ENCODE peak calls at places on chromosomes 16 and 17, in five cellular contexts. One of them, this sample, is unnamed. For H3K4me1, the result is how much of the 10 kb centered on the place peaks cover.

GRCh38 chr16:24846548-24847357 is 990 bp downstream of the SLC5A11 start:
- DNase-seq in hepatocyte: peak
- DNase-seq in IMR-90: no peak
- DNase-seq in transverse colon: no peak
- DNase-seq in tibial artery: no peak
- DNase-seq in this sample: no peak

GRCh38 chr17:58285422-58285810 is 4.7 kb upstream of the MPO start:
- DNase-seq in transverse colon: no peak
- DNase-seq in tibial artery: no peak
- DNase-seq in hepatocyte: no peak
- DNase-seq in IMR-90: no peak
- DNase-seq in this sample: no peak

GRCh38 chr17:77140878-77141767 is at the start of gene SEC14L1:
- DNase-seq in transverse colon: peak
- DNase-seq in IMR-90: no peak
- DNase-seq in tibial artery: peak
- DNase-seq in hepatocyte: peak
- DNase-seq in this sample: peak

GRCh38 chr17:49708515-49709161 is 874 bp upstream of the SLC35B1 start:
- DNase-seq in hepatocyte: no peak
- DNase-seq in IMR-90: no peak
- DNase-seq in transverse colon: no peak
- DNase-seq in tibial artery: no peak
- DNase-seq in this sample: no peak

GRCh38 chr16:50298591-50299507 is 32.5 kb downstream of the ADCY7 start:
- DNase-seq in hepatocyte: no peak
- DNase-seq in transverse colon: no peak
- DNase-seq in tibial artery: peak
- DNase-seq in IMR-90: no peak
- DNase-seq in this sample: no peak

GRCh38 chr17:38571833-38572274 is 33.9 kb downstream of the SRCIN1 start:
- DNase-seq in IMR-90: no peak
- DNase-seq in transverse colon: no peak
- DNase-seq in hepatocyte: no peak
- DNase-seq in tibial artery: no peak
- DNase-seq in this sample: no peak

GRCh38 chr16:75239463-75240122 is 11.8 kb downstream of the BCAR1 start:
- DNase-seq in transverse colon: no peak
- DNase-seq in tibial artery: peak
- DNase-seq in IMR-90: no peak
- DNase-seq in hepatocyte: no peak
- DNase-seq in this sample: no peak

GRCh38 chr16:85878875-85879274 is 20.1 kb upstream of the IRF8 start:
- DNase-seq in tibial artery: no peak
- DNase-seq in IMR-90: peak
- DNase-seq in transverse colon: no peak
- DNase-seq in hepatocyte: no peak
- DNase-seq in this sample: no peak

GRCh38 chr16:14640538-14640937 is 7.8 kb downstream of the BFAR start:
- DNase-seq in hepatocyte: no peak
- DNase-seq in tibial artery: no peak
- DNase-seq in transverse colon: peak
- DNase-seq in IMR-90: no peak
- DNase-seq in this sample: no peak

GRCh38 chr17:51275381-51275780 is 15.0 kb downstream of the UTP18 start:
- DNase-seq in transverse colon: no peak
- DNase-seq in IMR-90: peak
- DNase-seq in hepatocyte: no peak
- DNase-seq in tibial artery: no peak
- DNase-seq in this sample: no peak

GRCh38 chr17:13704333-13704732 is 102.6 kb upstream of the HS3ST3A1 start:
- DNase-seq in hepatocyte: no peak
- DNase-seq in IMR-90: peak
- DNase-seq in transverse colon: no peak
- DNase-seq in tibial artery: no peak
- DNase-seq in this sample: no peak

GRCh38 chr17:39152134-39152884 is 872 bp upstream of the PLXDC1 start:
- DNase-seq in hepatocyte: peak
- DNase-seq in transverse colon: peak
- DNase-seq in tibial artery: no peak
- DNase-seq in IMR-90: no peak
- DNase-seq in this sample: peak

GRCh38 chr17:64306850-64307463 is 43.9 kb upstream of the TEX2 start:
- DNase-seq in hepatocyte: peak
- DNase-seq in IMR-90: peak
- DNase-seq in transverse colon: peak
- DNase-seq in tibial artery: peak
- DNase-seq in this sample: peak

GRCh38 chr16:10609410-10609774 is 29.0 kb upstream of the EMP2 start:
- DNase-seq in hepatocyte: no peak
- DNase-seq in IMR-90: peak
- DNase-seq in tibial artery: no peak
- DNase-seq in transverse colon: no peak
- DNase-seq in this sample: no peak

GRCh38 chr17:29570521-29570920 is 2.0 kb downstream of the TP53I13 start:
- DNase-seq in transverse colon: peak
- DNase-seq in IMR-90: no peak
- DNase-seq in hepatocyte: no peak
- DNase-seq in tibial artery: peak
- DNase-seq in this sample: no peak

GRCh38 chr17:44049294-44050080 is 17.0 kb downstream of the LSM12 start:
- DNase-seq in tibial artery: no peak
- DNase-seq in hepatocyte: no peak
- DNase-seq in transverse colon: no peak
- DNase-seq in IMR-90: no peak
- DNase-seq in this sample: no peak

GRCh38 chr17:1480747-1481465 is 11.6 kb downstream of the MYO1C start:
- DNase-seq in transverse colon: no peak
- DNase-seq in IMR-90: peak
- DNase-seq in hepatocyte: no peak
- DNase-seq in tibial artery: no peak
- DNase-seq in this sample: no peak

GRCh38 chr17:2122641-2123302 is 67.9 kb downstream of the HIC1 start:
- DNase-seq in transverse colon: peak
- DNase-seq in hepatocyte: peak
- DNase-seq in tibial artery: peak
- DNase-seq in IMR-90: peak
- DNase-seq in this sample: no peak

GRCh38 chr16:67029249-67030096 is 524 bp downstream of the CBFB start:
- DNase-seq in hepatocyte: peak
- DNase-seq in transverse colon: peak
- DNase-seq in IMR-90: peak
- DNase-seq in tibial artery: peak
- DNase-seq in this sample: peak

GRCh38 chr16:4314532-4315184 is 1.2 kb upstream of the GLIS2 start:
- DNase-seq in hepatocyte: peak
- DNase-seq in IMR-90: peak
- DNase-seq in transverse colon: no peak
- DNase-seq in tibial artery: peak
- DNase-seq in this sample: peak

GRCh38 chr17:38898812-38899348 is 26.5 kb upstream of the LASP1NB start:
- DNase-seq in transverse colon: peak
- DNase-seq in tibial artery: no peak
- DNase-seq in hepatocyte: no peak
- DNase-seq in IMR-90: no peak
- DNase-seq in this sample: peak

GRCh38 chr17:75124041-75124818 is 7.3 kb downstream of the NT5C start:
- DNase-seq in tibial artery: peak
- DNase-seq in transverse colon: peak
- DNase-seq in IMR-90: peak
- DNase-seq in hepatocyte: peak
- DNase-seq in this sample: no peak
- H3K27ac ChIP-seq in tibial artery: no peak
- H3K27ac ChIP-seq in transverse colon: peak
- H3K27ac ChIP-seq in IMR-90: no peak
- H3K27ac ChIP-seq in hepatocyte: peak
- H3K27ac ChIP-seq in this sample: peak

GRCh38 chr17:17690156-17690737 is 9.0 kb downstream of the RAI1 start:
- DNase-seq in IMR-90: no peak
- DNase-seq in transverse colon: no peak
- DNase-seq in tibial artery: no peak
- DNase-seq in hepatocyte: no peak
- DNase-seq in this sample: no peak
- H3K4me1 ChIP-seq in IMR-90: half or more
- H3K4me1 ChIP-seq in transverse colon: half or more
- H3K4me1 ChIP-seq in tibial artery: under half
- H3K4me1 ChIP-seq in hepatocyte: half or more
- H3K4me1 ChIP-seq in this sample: under half

GRCh38 chr16:54000361-54000760 is 286.2 kb downstream of the IRX3 start:
- DNase-seq in tibial artery: no peak
- DNase-seq in transverse colon: no peak
- DNase-seq in hepatocyte: no peak
- DNase-seq in IMR-90: no peak
- DNase-seq in this sample: no peak
- H3K27ac ChIP-seq in tibial artery: no peak
- H3K27ac ChIP-seq in transverse colon: no peak
- H3K27ac ChIP-seq in hepatocyte: no peak
- H3K27ac ChIP-seq in IMR-90: no peak
- H3K27ac ChIP-seq in this sample: no peak

GRCh38 chr16:17454331-17454730 is 16.4 kb downstream of the XYLT1 start:
- DNase-seq in IMR-90: no peak
- DNase-seq in tibial artery: no peak
- DNase-seq in transverse colon: no peak
- DNase-seq in hepatocyte: no peak
- DNase-seq in this sample: no peak

GRCh38 chr16:17453365-17454122 is 17.2 kb downstream of the XYLT1 start:
- DNase-seq in IMR-90: no peak
- DNase-seq in tibial artery: peak
- DNase-seq in hepatocyte: no peak
- DNase-seq in transverse colon: no peak
- DNase-seq in this sample: no peak

GRCh38 chr16:17450291-17450690 is 20.5 kb downstream of the XYLT1 start:
- DNase-seq in IMR-90: no peak
- DNase-seq in hepatocyte: no peak
- DNase-seq in tibial artery: peak
- DNase-seq in transverse colon: no peak
- DNase-seq in this sample: no peak

GRCh38 chr16:17452931-17453330 is 17.8 kb downstream of the XYLT1 start:
- DNase-seq in IMR-90: peak
- DNase-seq in transverse colon: no peak
- DNase-seq in tibial artery: no peak
- DNase-seq in hepatocyte: no peak
- DNase-seq in this sample: no peak

DNA sequence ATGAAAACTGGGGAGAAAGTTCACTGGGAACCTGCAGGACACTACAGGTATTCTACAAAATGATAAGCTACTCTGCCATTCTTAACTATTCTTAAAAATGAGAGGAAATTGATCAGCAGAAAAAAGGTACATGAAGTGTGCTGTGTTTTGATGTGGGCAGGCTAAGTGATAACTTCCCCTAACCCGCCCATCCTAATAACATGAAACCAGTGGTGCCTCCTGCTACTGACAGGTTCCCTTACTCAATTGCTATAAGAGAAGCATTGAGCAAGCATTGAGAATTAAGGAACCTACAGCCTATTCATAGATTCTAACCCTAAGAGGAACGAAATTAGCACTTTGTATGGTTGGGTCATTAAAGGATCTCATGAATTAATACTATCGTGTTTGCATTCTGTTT is 18.9 kb downstream of the XYLT1 start:
- DNase-seq in transverse colon: no peak
- DNase-seq in hepatocyte: no peak
- DNase-seq in tibial artery: peak
- DNase-seq in IMR-90: no peak
- DNase-seq in this sample: no peak
- H3K4me1 ChIP-seq in transverse colon: under half
- H3K4me1 ChIP-seq in hepatocyte: under half
- H3K4me1 ChIP-seq in tibial artery: under half
- H3K4me1 ChIP-seq in IMR-90: under half
- H3K4me1 ChIP-seq in this sample: half or more

DNA sequence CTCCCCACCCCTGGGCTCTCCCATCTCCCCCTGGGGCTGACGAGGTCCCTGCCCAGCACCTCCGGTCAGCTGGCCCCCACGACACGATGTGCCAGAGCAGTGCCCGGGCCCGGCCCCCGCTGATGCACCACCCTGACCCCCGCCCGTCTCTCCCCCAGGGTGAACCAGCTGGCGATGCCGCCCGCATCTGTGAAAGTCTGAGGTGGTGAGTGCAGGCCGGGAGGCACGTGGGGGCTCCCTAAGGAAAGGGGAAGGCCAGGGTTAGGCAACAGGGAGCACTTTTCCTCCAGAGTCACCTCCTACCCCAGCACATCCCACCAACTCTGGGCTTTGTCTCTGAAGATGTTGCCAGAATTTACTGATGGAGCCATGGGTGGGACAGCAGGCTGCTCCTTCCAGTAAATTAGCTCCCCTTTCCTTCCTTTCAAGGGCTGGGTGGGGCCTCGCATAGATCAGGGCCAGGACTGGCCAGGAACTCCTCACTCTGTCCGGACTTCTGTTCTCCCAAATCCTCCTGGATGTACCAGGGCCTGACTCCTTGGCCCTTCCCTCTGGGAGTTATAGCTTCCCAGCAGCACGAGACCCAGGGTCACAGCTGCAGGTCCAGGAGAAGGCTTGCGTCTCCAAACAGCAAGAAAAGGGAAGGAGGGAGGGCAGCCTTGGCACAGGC is 18.3 kb downstream of the MYBBP1A start:
- DNase-seq in transverse colon: no peak
- DNase-seq in tibial artery: no peak
- DNase-seq in hepatocyte: no peak
- DNase-seq in IMR-90: peak
- DNase-seq in this sample: no peak
- H3K27ac ChIP-seq in transverse colon: peak
- H3K27ac ChIP-seq in tibial artery: peak
- H3K27ac ChIP-seq in hepatocyte: no peak
- H3K27ac ChIP-seq in IMR-90: no peak
- H3K27ac ChIP-seq in this sample: no peak

DNA sequence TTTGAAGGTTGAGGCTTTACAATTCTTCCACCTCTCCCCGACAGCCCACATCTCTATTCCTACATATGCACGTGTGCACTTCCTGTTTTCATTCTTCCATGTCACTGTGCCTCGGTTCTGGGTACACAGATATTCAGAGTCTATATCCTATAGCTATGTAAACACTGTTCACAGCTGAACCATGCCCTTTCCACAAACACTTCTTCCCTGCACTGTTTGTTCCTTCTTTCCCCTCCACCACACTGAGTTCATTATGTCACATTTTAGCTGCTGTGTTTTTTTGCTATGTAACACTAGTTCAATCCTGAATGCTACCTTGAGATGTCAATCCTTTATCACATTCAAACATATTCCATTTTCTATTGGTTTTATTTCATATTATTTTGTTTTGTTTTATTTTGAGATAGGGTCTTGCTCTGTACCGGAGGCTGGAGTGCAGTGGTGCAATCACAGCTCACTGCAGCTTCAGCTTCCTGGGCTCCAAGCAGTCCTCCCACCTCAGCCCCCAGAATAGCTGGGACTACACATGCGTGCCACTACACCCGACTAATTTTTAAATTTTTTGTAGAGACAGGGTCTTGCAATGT is 17.0 kb upstream of the MAPK3 start:
- DNase-seq in tibial artery: no peak
- DNase-seq in transverse colon: no peak
- DNase-seq in IMR-90: no peak
- DNase-seq in hepatocyte: peak
- DNase-seq in this sample: no peak
- H3K4me1 ChIP-seq in tibial artery: under half
- H3K4me1 ChIP-seq in transverse colon: under half
- H3K4me1 ChIP-seq in IMR-90: under half
- H3K4me1 ChIP-seq in hepatocyte: under half
- H3K4me1 ChIP-seq in this sample: under half

GRCh38 chr16:2471016-2471652 is at the start of gene NTN3:
- DNase-seq in transverse colon: no peak
- DNase-seq in hepatocyte: peak
- DNase-seq in IMR-90: no peak
- DNase-seq in tibial artery: no peak
- DNase-seq in this sample: no peak
- H3K27ac ChIP-seq in transverse colon: no peak
- H3K27ac ChIP-seq in hepatocyte: peak
- H3K27ac ChIP-seq in IMR-90: no peak
- H3K27ac ChIP-seq in tibial artery: no peak
- H3K27ac ChIP-seq in this sample: no peak

GRCh38 chr17:68197091-68197996 is 50.5 kb upstream of the AMZ2 start:
- DNase-seq in hepatocyte: peak
- DNase-seq in tibial artery: no peak
- DNase-seq in transverse colon: peak
- DNase-seq in IMR-90: no peak
- DNase-seq in this sample: no peak
- H3K4me1 ChIP-seq in hepatocyte: under half
- H3K4me1 ChIP-seq in tibial artery: under half
- H3K4me1 ChIP-seq in transverse colon: half or more
- H3K4me1 ChIP-seq in IMR-90: under half
- H3K4me1 ChIP-seq in this sample: under half

This sample was measured in CD8-positive, alpha-beta memory T cell.